ENCODE peak calls at places on chromosome 15, in six cellular contexts. Y is kidney epithelial cell, L is cardiac fibroblast, X is Caco-2, W is tibial nerve, G is fibroblast of lung. J is an unnamed sample.

GRCh38 chr15:71080705-71081104 is 34.6 kb upstream of the THSD4 start:
- DNase-seq in G (peak; percentile 97), L (peak; percentile 93), W (no peak), X (no peak), Y (no peak), J (peak; percentile 80)

GRCh38 chr15:28904023-28904422 is 18.2 kb downstream of the APBA2 start:
- DNase-seq in L (no peak), W (no peak), G (no peak), Y (no peak), X (no peak), J (no peak)

GRCh38 chr15:79008666-79009065 is 63.8 kb upstream of the CTSH start:
- DNase-seq in W (no peak), L (no peak), X (no peak), G (no peak), Y (no peak), J (no peak)

GRCh38 chr15:93244691-93245615 is 155.9 kb upstream of the RGMA start:
- DNase-seq in W (no peak), G (no peak), L (no peak), Y (no peak), X (no peak), J (no peak)

GRCh38 chr15:92914768-92915221 is 14.7 kb downstream of the CHD2 start:
- DNase-seq in G (no peak), W (no peak), X (no peak), L (no peak), Y (no peak), J (no peak)

GRCh38 chr15:56077071-56077470 is 83.7 kb upstream of the NEDD4 start:
- DNase-seq in L (no peak), W (no peak), G (no peak), Y (no peak), X (no peak), J (no peak)

GRCh38 chr15:56165234-56165633 is 78.4 kb downstream of the RFX7 start:
- DNase-seq in W (no peak), X (no peak), G (peak; percentile 11), Y (no peak), L (no peak), J (no peak)

GRCh38 chr15:62549345-62549970 is 384.4 kb upstream of the C2CD4B start:
- DNase-seq in Y (no peak), W (no peak), G (no peak), X (peak; percentile 48), L (peak; percentile 44), J (peak; percentile 26)

GRCh38 chr15:72222433-72222832 is 8.6 kb downstream of the PKM start:
- DNase-seq in G (peak; percentile 35), Y (no peak), L (peak; percentile 48), W (no peak), X (no peak), J (no peak)

GRCh38 chr15:64288577-64288976 is 67.4 kb downstream of the CSNK1G1 start:
- DNase-seq in L (no peak), W (no peak), X (no peak), Y (no peak), G (peak; percentile 53), J (peak; percentile 45)

GRCh38 chr15:89035658-89036057 is 52.6 kb upstream of the ABHD2 start:
- DNase-seq in W (no peak), G (peak; percentile 42), L (no peak), Y (no peak), X (no peak), J (no peak)

GRCh38 chr15:96924570-96924969 is 594.1 kb downstream of the NR2F2 start:
- DNase-seq in X (no peak), W (no peak), Y (no peak), G (no peak), L (no peak), J (no peak)

GRCh38 chr15:59401810-59402569 is 29.3 kb upstream of the MYO1E start:
- DNase-seq in W (no peak), Y (no peak), L (no peak), G (no peak), X (no peak), J (no peak)

GRCh38 chr15:33158359-33158758 is 36.2 kb downstream of the FMN1 start:
- DNase-seq in Y (no peak), X (no peak), G (no peak), W (no peak), L (no peak), J (no peak)

GRCh38 chr15:68616397-68616796 is 37.6 kb downstream of the CORO2B start:
- DNase-seq in W (no peak), X (no peak), G (peak; percentile 59), Y (no peak), L (no peak), J (no peak)

GRCh38 chr15:64146885-64147681 is 4.4 kb upstream of the SNX22 start:
- DNase-seq in W (no peak), Y (no peak), X (no peak), L (peak; percentile 46), G (peak; percentile 34), J (no peak)

GRCh38 chr15:31267161-31268107 is 59.2 kb upstream of the KLF13 start:
- DNase-seq in X (no peak), Y (no peak), G (no peak), L (no peak), W (no peak), J (no peak)

GRCh38 chr15:87567399-87567798 is 689.1 kb downstream of the NTRK3 start:
- DNase-seq in W (no peak), X (no peak), G (no peak), Y (no peak), L (no peak), J (no peak)

GRCh38 chr15:78739996-78740903 is 71.0 kb downstream of the ADAMTS7 start:
- DNase-seq in G (no peak), W (no peak), L (peak; percentile 42), Y (no peak), X (peak; percentile 83), J (peak; percentile 18)

GRCh38 chr15:101455291-101455916 is 34.1 kb downstream of the PCSK6 start:
- DNase-seq in Y (no peak), G (no peak), X (no peak), W (no peak), L (no peak), J (peak; percentile 66)

GRCh38 chr15:28109626-28110415 is 10.7 kb upstream of the OCA2 start:
- DNase-seq in L (no peak), X (no peak), G (no peak), Y (no peak), W (no peak), J (no peak)

GRCh38 chr15:79179108-79179561 is 88.6 kb upstream of the RASGRF1 start:
- DNase-seq in X (peak; percentile 67), G (peak; percentile 51), Y (peak; percentile 61), W (no peak), L (no peak), J (no peak)

GRCh38 chr15:50182233-50183013 is 427 bp downstream of the SLC27A2 start:
- DNase-seq in G (peak; percentile 47), L (peak; percentile 25), X (no peak), W (no peak), Y (no peak), J (no peak)

GRCh38 chr15:67777773-67778172 is 47.5 kb upstream of the SKOR1 start:
- DNase-seq in G (no peak), W (no peak), Y (no peak), X (no peak), L (no peak), J (no peak)

GRCh38 chr15:55884223-55884622 is 109.2 kb downstream of the NEDD4 start:
- DNase-seq in G (peak; percentile 66), Y (no peak), W (no peak), X (no peak), L (peak; percentile 59), J (no peak)

GRCh38 chr15:48466825-48467224 is 135.6 kb downstream of the DUT start:
- DNase-seq in W (no peak), G (no peak), Y (no peak), L (no peak), X (no peak), J (no peak)

GRCh38 chr15:85558747-85559327 is 178.4 kb downstream of the AKAP13 start:
- DNase-seq in Y (no peak), G (no peak), X (no peak), L (peak; percentile 26), W (no peak), J (no peak)
- TF ChIP-seq CTCF in Y (no peak), G (no peak), X (no peak), L (no peak), W (no peak), J (no peak)

GRCh38 chr15:77649019-77649418 is 16.3 kb upstream of the LINGO1 start:
- DNase-seq in Y (no peak), X (no peak), G (no peak), W (no peak), L (no peak), J (no peak)

GRCh38 chr15:77649610-77650009 is 16.9 kb upstream of the LINGO1 start:
- DNase-seq in L (no peak), X (no peak), Y (no peak), G (no peak), W (no peak), J (no peak)

GRCh38 chr15:77647961-77648360 is 15.2 kb upstream of the LINGO1 start:
- DNase-seq in G (no peak), W (no peak), Y (no peak), L (no peak), X (no peak), J (no peak)

GRCh38 chr15:77653832-77654480 is 21.2 kb upstream of the LINGO1 start:
- DNase-seq in Y (no peak), X (no peak), G (no peak), L (no peak), W (no peak), J (no peak)

GRCh38 chr15:77650285-77650684 is 17.6 kb upstream of the LINGO1 start:
- DNase-seq in X (peak; percentile 42), Y (no peak), G (no peak), L (peak; percentile 5), W (no peak), J (no peak)
- TF ChIP-seq CTCF in X (no peak), Y (peak; percentile 44), G (peak; percentile 30), L (peak; percentile 32), W (no peak), J (peak; percentile 66)

DNA sequence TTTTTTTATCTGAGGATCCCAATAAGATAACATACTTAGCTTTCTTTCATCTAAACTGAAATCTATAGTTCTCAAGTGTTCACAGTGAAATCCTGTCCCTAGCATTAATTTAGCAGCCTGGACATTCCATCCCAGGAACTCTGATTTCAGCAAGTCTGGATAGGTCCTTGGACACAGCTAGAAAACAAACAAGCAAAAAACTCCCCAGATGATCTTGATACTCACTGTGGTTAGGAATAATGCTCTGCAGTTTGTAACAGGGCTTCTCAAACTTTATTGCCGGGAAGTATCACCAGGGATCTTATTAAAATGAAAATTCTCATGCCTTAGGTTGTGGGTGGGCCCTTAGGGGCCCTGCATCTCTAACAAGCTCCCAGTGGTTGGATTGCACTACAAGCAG is 24.3 kb downstream of the THBS1 start:
- DNase-seq in X (no peak), Y (no peak), L (no peak), W (no peak), G (no peak), J (no peak)
- TF ChIP-seq CTCF in X (no peak), Y (no peak), L (no peak), W (no peak), G (no peak), J (no peak)

DNA sequence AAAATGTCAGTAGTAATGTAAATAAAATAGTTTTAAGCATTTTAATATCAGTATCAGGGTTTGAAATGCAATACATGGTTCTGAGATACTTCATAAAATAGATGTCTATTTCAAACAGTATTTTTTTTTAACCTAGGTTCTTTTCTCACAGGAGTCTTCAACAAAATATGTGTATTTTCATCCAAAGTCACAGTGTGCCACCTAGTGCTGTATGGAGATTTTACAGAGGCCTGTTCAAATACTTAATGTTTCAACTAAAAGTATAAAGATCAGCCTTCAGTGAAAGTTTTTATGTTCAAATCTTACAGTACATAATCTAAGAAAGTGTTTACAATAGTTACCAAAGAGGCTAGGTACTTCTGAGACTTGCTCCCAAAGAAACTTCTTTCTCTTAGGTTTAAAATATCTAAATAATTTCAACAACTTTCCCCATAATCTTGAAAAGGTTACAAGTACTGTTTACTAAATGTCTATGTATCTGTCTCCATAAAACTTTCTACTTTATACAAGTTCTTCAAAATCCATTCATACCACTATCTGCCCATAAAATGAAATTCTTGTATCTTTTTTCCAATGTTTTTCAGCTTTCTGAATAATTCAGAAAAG is 38.3 kb downstream of the SCAPER start:
- DNase-seq in X (peak; percentile 44), W (no peak), Y (no peak), G (peak; percentile 29), L (peak; percentile 58), J (peak; percentile 56)
- TF ChIP-seq CTCF in X (peak; percentile 44), W (peak; percentile 16), Y (peak; percentile 38), G (peak; percentile 60), L (peak; percentile 48), J (peak; percentile 83)